ENCODE peak calls at places on chromosomes 2 and 18, in eight cellular contexts. R, M, L, Q, W, K, N and G are unnamed samples.

GRCh38 chr2:215338883-215339679 is 27.2 kb downstream of the ATIC start:
- DNase-seq in R (no peak), M (no peak), L (no peak), Q (no peak), W (no peak), K (no peak), N (no peak), G (no peak)

GRCh38 chr2:167489307-167489706 is 601.0 kb downstream of the XIRP2 start:
- DNase-seq in R (no peak), M (no peak), L (no peak), Q (no peak), W (no peak), K (no peak), N (no peak), G (no peak)

GRCh38 chr2:7053650-7054262 is 136.5 kb downstream of the RNF144A start:
- DNase-seq in R (no peak), M (no peak), L (no peak), Q (peak; percentile 90), W (peak; percentile 26), K (peak; percentile 84), N (no peak), G (peak; percentile 32)

GRCh38 chr18:25349131-25349925 is 2.6 kb downstream of the ZNF521 start:
- DNase-seq in R (no peak), M (peak; percentile 41), L (peak; percentile 35), Q (no peak), W (peak; percentile 39), K (no peak), N (no peak), G (no peak)

GRCh38 chr2:42812899-42813479 is 20.6 kb upstream of the HAAO start:
- DNase-seq in R (no peak), M (peak; percentile 32), L (no peak), Q (peak; percentile 15), W (peak; percentile 70), K (no peak), N (peak; percentile 39), G (no peak)

GRCh38 chr2:220787251-220787650 is 784.9 kb downstream of the EPHA4 start:
- DNase-seq in R (no peak), M (peak; percentile 64), L (no peak), Q (no peak), W (no peak), K (no peak), N (no peak), G (no peak)

GRCh38 chr2:234463626-234464290 is 33.1 kb downstream of the ARL4C start:
- DNase-seq in R (peak; percentile 84), M (no peak), L (no peak), Q (peak; percentile 92), W (no peak), K (peak; percentile 89), N (no peak), G (peak; percentile 29)

GRCh38 chr2:219612605-219613286 is 14.7 kb upstream of the SLC4A3 start:
- DNase-seq in R (no peak), M (no peak), L (no peak), Q (no peak), W (no peak), K (no peak), N (no peak), G (no peak)